ENCODE peak calls at places on chromosomes 6 and 20, in six cellular contexts. One of them, this sample, is unnamed.

GRCh38 chr20:38113401-38114325 is 51.4 kb downstream of the TGM2 start:
- DNase-seq in GM23338: peak
- DNase-seq in heart left ventricle: no peak
- DNase-seq in stimulated activated CD8-positive, alpha-beta memory T cell treated with anti-CD3 and anti-CD28 coated beads, Interleukin-15, amount 100 ng/mL, for 24 hours: no peak
- DNase-seq in GM18507: no peak
- DNase-seq in stimulated activated CD4-positive, alpha-beta T cell treated with anti-CD3 and anti-CD28 coated beads, Interleukin-2, amount 100 ng/mL, for 48 hours: no peak
- DNase-seq in this sample: no peak

GRCh38 chr20:62063601-62063980 is 2.1 kb downstream of the TAF4 start:
- DNase-seq in GM23338: peak
- DNase-seq in heart left ventricle: no peak
- DNase-seq in stimulated activated CD8-positive, alpha-beta memory T cell treated with anti-CD3 and anti-CD28 coated beads, Interleukin-15, amount 100 ng/mL, for 24 hours: no peak
- DNase-seq in GM18507: no peak
- DNase-seq in stimulated activated CD4-positive, alpha-beta T cell treated with anti-CD3 and anti-CD28 coated beads, Interleukin-2, amount 100 ng/mL, for 48 hours: no peak
- DNase-seq in this sample: no peak

GRCh38 chr20:16363832-16364687 is 209.2 kb downstream of the KIF16B start:
- DNase-seq in GM23338: no peak
- DNase-seq in heart left ventricle: no peak
- DNase-seq in stimulated activated CD8-positive, alpha-beta memory T cell treated with anti-CD3 and anti-CD28 coated beads, Interleukin-15, amount 100 ng/mL, for 24 hours: no peak
- DNase-seq in GM18507: no peak
- DNase-seq in stimulated activated CD4-positive, alpha-beta T cell treated with anti-CD3 and anti-CD28 coated beads, Interleukin-2, amount 100 ng/mL, for 48 hours: no peak
- DNase-seq in this sample: no peak

GRCh38 chr20:37529214-37529967 is 1.7 kb upstream of the BLCAP start:
- DNase-seq in GM23338: no peak
- DNase-seq in heart left ventricle: no peak
- DNase-seq in stimulated activated CD8-positive, alpha-beta memory T cell treated with anti-CD3 and anti-CD28 coated beads, Interleukin-15, amount 100 ng/mL, for 24 hours: no peak
- DNase-seq in GM18507: no peak
- DNase-seq in stimulated activated CD4-positive, alpha-beta T cell treated with anti-CD3 and anti-CD28 coated beads, Interleukin-2, amount 100 ng/mL, for 48 hours: no peak
- DNase-seq in this sample: no peak

GRCh38 chr6:168355716-168356522 is 36.3 kb upstream of the DACT2 start:
- DNase-seq in GM23338: peak
- DNase-seq in heart left ventricle: peak
- DNase-seq in stimulated activated CD8-positive, alpha-beta memory T cell treated with anti-CD3 and anti-CD28 coated beads, Interleukin-15, amount 100 ng/mL, for 24 hours: no peak
- DNase-seq in GM18507: no peak
- DNase-seq in stimulated activated CD4-positive, alpha-beta T cell treated with anti-CD3 and anti-CD28 coated beads, Interleukin-2, amount 100 ng/mL, for 48 hours: peak
- DNase-seq in this sample: no peak

GRCh38 chr6:127494240-127494767 is 24.8 kb downstream of the MTCL3 start:
- DNase-seq in GM23338: no peak
- DNase-seq in heart left ventricle: no peak
- DNase-seq in stimulated activated CD8-positive, alpha-beta memory T cell treated with anti-CD3 and anti-CD28 coated beads, Interleukin-15, amount 100 ng/mL, for 24 hours: no peak
- DNase-seq in GM18507: no peak
- DNase-seq in stimulated activated CD4-positive, alpha-beta T cell treated with anti-CD3 and anti-CD28 coated beads, Interleukin-2, amount 100 ng/mL, for 48 hours: no peak
- DNase-seq in this sample: no peak

GRCh38 chr20:64210661-64211369 is 44.7 kb upstream of the PCMTD2 start:
- DNase-seq in GM23338: no peak
- DNase-seq in heart left ventricle: no peak
- DNase-seq in stimulated activated CD8-positive, alpha-beta memory T cell treated with anti-CD3 and anti-CD28 coated beads, Interleukin-15, amount 100 ng/mL, for 24 hours: no peak
- DNase-seq in GM18507: no peak
- DNase-seq in stimulated activated CD4-positive, alpha-beta T cell treated with anti-CD3 and anti-CD28 coated beads, Interleukin-2, amount 100 ng/mL, for 48 hours: no peak
- DNase-seq in this sample: no peak

GRCh38 chr20:49273696-49274277 is 4.1 kb downstream of the ZNFX1 start:
- DNase-seq in GM23338: no peak
- DNase-seq in heart left ventricle: no peak
- DNase-seq in stimulated activated CD8-positive, alpha-beta memory T cell treated with anti-CD3 and anti-CD28 coated beads, Interleukin-15, amount 100 ng/mL, for 24 hours: no peak
- DNase-seq in GM18507: no peak
- DNase-seq in stimulated activated CD4-positive, alpha-beta T cell treated with anti-CD3 and anti-CD28 coated beads, Interleukin-2, amount 100 ng/mL, for 48 hours: no peak
- DNase-seq in this sample: no peak

GRCh38 chr6:148293181-148293995 is 49.2 kb upstream of the SASH1 start:
- DNase-seq in GM23338: no peak
- DNase-seq in heart left ventricle: peak
- DNase-seq in stimulated activated CD8-positive, alpha-beta memory T cell treated with anti-CD3 and anti-CD28 coated beads, Interleukin-15, amount 100 ng/mL, for 24 hours: no peak
- DNase-seq in GM18507: no peak
- DNase-seq in stimulated activated CD4-positive, alpha-beta T cell treated with anti-CD3 and anti-CD28 coated beads, Interleukin-2, amount 100 ng/mL, for 48 hours: no peak
- DNase-seq in this sample: no peak

GRCh38 chr6:75171581-75172360 is 34.1 kb downstream of the COL12A1 start:
- DNase-seq in GM23338: peak
- DNase-seq in heart left ventricle: no peak
- DNase-seq in stimulated activated CD8-positive, alpha-beta memory T cell treated with anti-CD3 and anti-CD28 coated beads, Interleukin-15, amount 100 ng/mL, for 24 hours: no peak
- DNase-seq in GM18507: no peak
- DNase-seq in stimulated activated CD4-positive, alpha-beta T cell treated with anti-CD3 and anti-CD28 coated beads, Interleukin-2, amount 100 ng/mL, for 48 hours: no peak
- DNase-seq in this sample: no peak

GRCh38 chr6:143271024-143271423 is 179.5 kb downstream of the ADAT2 start:
- DNase-seq in GM23338: no peak
- DNase-seq in heart left ventricle: peak
- DNase-seq in stimulated activated CD8-positive, alpha-beta memory T cell treated with anti-CD3 and anti-CD28 coated beads, Interleukin-15, amount 100 ng/mL, for 24 hours: no peak
- DNase-seq in GM18507: no peak
- DNase-seq in stimulated activated CD4-positive, alpha-beta T cell treated with anti-CD3 and anti-CD28 coated beads, Interleukin-2, amount 100 ng/mL, for 48 hours: no peak
- DNase-seq in this sample: no peak

GRCh38 chr6:72238900-72239299 is 352.6 kb downstream of the RIMS1 start:
- DNase-seq in GM23338: no peak
- DNase-seq in heart left ventricle: no peak
- DNase-seq in stimulated activated CD8-positive, alpha-beta memory T cell treated with anti-CD3 and anti-CD28 coated beads, Interleukin-15, amount 100 ng/mL, for 24 hours: no peak
- DNase-seq in GM18507: no peak
- DNase-seq in stimulated activated CD4-positive, alpha-beta T cell treated with anti-CD3 and anti-CD28 coated beads, Interleukin-2, amount 100 ng/mL, for 48 hours: no peak
- DNase-seq in this sample: no peak

GRCh38 chr6:53752440-53752839 is 42.4 kb upstream of the LRRC1 start:
- DNase-seq in GM23338: no peak
- DNase-seq in heart left ventricle: no peak
- DNase-seq in stimulated activated CD8-positive, alpha-beta memory T cell treated with anti-CD3 and anti-CD28 coated beads, Interleukin-15, amount 100 ng/mL, for 24 hours: no peak
- DNase-seq in GM18507: no peak
- DNase-seq in stimulated activated CD4-positive, alpha-beta T cell treated with anti-CD3 and anti-CD28 coated beads, Interleukin-2, amount 100 ng/mL, for 48 hours: no peak
- DNase-seq in this sample: no peak